ENCODE peak calls at places on chromosomes 6 and 20, in four cellular contexts. E, P, D and Q are unnamed samples.

GRCh38 chr6:49072885-49073620 is 390.0 kb downstream of the MMUT start:
- DNase-seq in D (no peak), P (no peak), E (no peak), Q (no peak)

GRCh38 chr6:106167105-106167814 is 81.1 kb downstream of the PRDM1 start:
- DNase-seq in E (no peak), P (no peak), D (no peak), Q (no peak)

GRCh38 chr20:10924628-10925266 is 250.9 kb upstream of the JAG1 start:
- DNase-seq in D (no peak), P (peak), E (no peak), Q (no peak)

GRCh38 chr6:8087870-8088269 is 14.5 kb downstream of the EEF1E1 start:
- DNase-seq in E (no peak), P (no peak), D (no peak), Q (no peak)

GRCh38 chr20:58327211-58327610 is 17.7 kb downstream of the RAB22A start:
- DNase-seq in E (no peak), D (no peak), P (no peak), Q (no peak)

GRCh38 chr6:38153076-38153475 is 333.5 kb downstream of the ZFAND3 start:
- DNase-seq in E (no peak), P (no peak), D (no peak), Q (no peak)

GRCh38 chr6:113488061-113488460 is 369.1 kb upstream of the MARCKS start:
- DNase-seq in P (no peak), E (no peak), D (no peak), Q (no peak)

GRCh38 chr20:51493346-51493791 is 49.1 kb downstream of the NFATC2 start:
- DNase-seq in P (no peak), E (no peak), D (no peak), Q (no peak)

GRCh38 chr6:134307074-134307473 is 10.8 kb downstream of the SGK1 start:
- DNase-seq in D (no peak), P (no peak), E (no peak), Q (no peak)

GRCh38 chr20:38799248-38799647 is 6.2 kb upstream of the PPP1R16B start:
- DNase-seq in D (no peak), E (peak), P (no peak), Q (no peak)

GRCh38 chr6:25199544-25199943 is 79.6 kb upstream of the CARMIL1 start:
- DNase-seq in P (no peak), E (no peak), D (no peak), Q (no peak)

GRCh38 chr6:5490495-5491069 is 229.3 kb downstream of the FARS2 start:
- DNase-seq in P (no peak), D (no peak), E (no peak), Q (no peak)

GRCh38 chr20:53074811-53075314 is 102.7 kb downstream of the TSHZ2 start:
- DNase-seq in P (peak), D (no peak), E (no peak), Q (no peak)

GRCh38 chr6:37705239-37706051 is 7.8 kb upstream of the MDGA1 start:
- DNase-seq in P (no peak), D (peak), E (no peak), Q (no peak)

GRCh38 chr6:34484391-34484790 is 18.5 kb downstream of the PACSIN1 start:
- DNase-seq in E (no peak), P (no peak), D (no peak), Q (no peak)

GRCh38 chr20:47392015-47392720 is 35.7 kb upstream of the ZMYND8 start:
- DNase-seq in P (peak), E (no peak), D (no peak), Q (peak)

GRCh38 chr6:160139420-160139851 is 17.8 kb downstream of the SLC22A1 start:
- DNase-seq in P (peak), E (no peak), D (no peak), Q (no peak)

GRCh38 chr6:151239603-151240035 is at the start of gene AKAP12:
- DNase-seq in D (peak), P (no peak), E (no peak), Q (no peak)

GRCh38 chr20:38125157-38126056 is 39.7 kb downstream of the TGM2 start:
- DNase-seq in D (no peak), E (no peak), P (no peak), Q (no peak)

GRCh38 chr6:7273709-7274108 is 39.3 kb downstream of the SSR1 start:
- DNase-seq in P (no peak), E (no peak), D (no peak), Q (no peak)

GRCh38 chr20:5786930-5787826 is 37.0 kb downstream of the SHLD1 start:
- DNase-seq in P (no peak), D (no peak), E (no peak), Q (no peak)

GRCh38 chr6:111469543-111469942 is 13.5 kb downstream of the REV3L start:
- DNase-seq in D (no peak), E (no peak), P (no peak), Q (no peak)

GRCh38 chr20:59580208-59580980 is 23.9 kb upstream of the PHACTR3 start:
- DNase-seq in D (no peak), P (no peak), E (no peak), Q (no peak)

GRCh38 chr6:150050846-150051245 is 18.1 kb downstream of the ULBP3 start:
- DNase-seq in D (no peak), P (no peak), E (no peak), Q (no peak)

GRCh38 chr6:408599-409102 is 17.1 kb downstream of the IRF4 start:
- DNase-seq in D (peak), E (no peak), P (peak), Q (peak)

GRCh38 chr6:111417181-111417585 is 65.8 kb downstream of the REV3L start:
- DNase-seq in P (no peak), E (no peak), D (no peak), Q (no peak)

GRCh38 chr20:41165001-41165882 is 27.9 kb downstream of the PLCG1 start:
- DNase-seq in P (no peak), E (no peak), D (no peak), Q (no peak)

GRCh38 chr6:11535801-11536230 is 1.7 kb upstream of the TMEM170B start:
- DNase-seq in P (no peak), D (no peak), E (no peak), Q (peak)

GRCh38 chr6:123801067-123801466 is 2.6 kb upstream of the NKAIN2 start:
- DNase-seq in D (no peak), E (no peak), P (no peak), Q (no peak)

GRCh38 chr6:43250992-43251373 is 7.7 kb downstream of the TTBK1 start:
- DNase-seq in P (no peak), D (no peak), E (no peak), Q (no peak)

GRCh38 chr20:18943542-18943941 is 130.0 kb downstream of the SCP2D1 start:
- DNase-seq in P (no peak), D (no peak), E (no peak), Q (no peak)

GRCh38 chr6:14458669-14459266 is 341.2 kb downstream of the CD83 start:
- DNase-seq in P (peak), D (no peak), E (no peak), Q (no peak)

GRCh38 chr6:136592930-136593673 is 42.9 kb upstream of the MAP7 start:
- DNase-seq in D (no peak), P (no peak), E (no peak), Q (no peak)

GRCh38 chr20:6613280-6613861 is 154.1 kb upstream of the BMP2 start:
- DNase-seq in E (no peak), P (no peak), D (no peak), Q (no peak)

GRCh38 chr6:75618437-75618836 is 16.8 kb downstream of the SENP6 start:
- DNase-seq in P (no peak), D (no peak), E (no peak), Q (no peak)

GRCh38 chr20:47989957-47990356 is 204.7 kb upstream of the SULF2 start:
- DNase-seq in P (no peak), D (no peak), E (no peak), Q (no peak)